ENCODE peak calls at places on chromosomes 4 and X, in four cellular contexts. U, P, G and S are unnamed samples.
A peak's percentile ranks its signal among the peaks of the same experiment; 100 is the strongest.

GRCh38 chr4:139028191-139028661 is 12.6 kb downstream of the NOCT start:
- DNase-seq in P (no peak), G (peak; percentile 32), U (no peak), S (no peak)

GRCh38 chr4:153651961-153652784 is 31.9 kb upstream of the TLR2 start:
- DNase-seq in P (no peak), G (no peak), U (no peak), S (no peak)

GRCh38 chr4:3338976-3339531 is 46.2 kb downstream of the RGS12 start:
- DNase-seq in P (no peak), U (no peak), G (no peak), S (no peak)

GRCh38 chrX:71214604-71215334 is 8.3 kb upstream of the GJB1 start:
- DNase-seq in U (peak; percentile 85), G (no peak), P (no peak), S (no peak)

GRCh38 chr4:46196086-46196485 is 72.2 kb upstream of the GABRG1 start:
- DNase-seq in P (no peak), G (no peak), U (no peak), S (no peak)

GRCh38 chrX:3415011-3415410 is 68.6 kb upstream of the MXRA5 start:
- DNase-seq in G (no peak), P (no peak), U (no peak), S (no peak)

GRCh38 chr4:77697860-77698599 is 92.4 kb downstream of the CXCL13 start:
- DNase-seq in P (peak; percentile 65), U (peak; percentile 53), G (no peak), S (no peak)

GRCh38 chr4:3676196-3676595 is 90.0 kb upstream of the ADRA2C start:
- DNase-seq in P (no peak), U (no peak), G (no peak), S (no peak)

GRCh38 chr4:55611358-55612059 is 19.5 kb upstream of the PDCL2 start:
- DNase-seq in U (no peak), G (no peak), P (no peak), S (no peak)

GRCh38 chr4:157012781-157013180 is 41.2 kb upstream of the PDGFC start:
- DNase-seq in U (no peak), P (no peak), G (no peak), S (no peak)